ENCODE peak calls at places on chromosomes 3 and 15, in five cellular contexts. One of them, this sample, is unnamed.

GRCh38 chr3:141019244-141019643 is 31.9 kb upstream of the SPSB4 start:
- DNase-seq in thoracic aorta: no peak
- DNase-seq in HL-60: no peak
- DNase-seq in lung: no peak
- DNase-seq in CD8-positive, alpha-beta T cell: no peak
- DNase-seq in this sample: no peak

GRCh38 chr15:91889143-91889815 is 35.8 kb downstream of the SLCO3A1 start:
- DNase-seq in thoracic aorta: no peak
- DNase-seq in HL-60: no peak
- DNase-seq in lung: no peak
- DNase-seq in CD8-positive, alpha-beta T cell: no peak
- DNase-seq in this sample: no peak

GRCh38 chr3:142947799-142948575 is 15.5 kb downstream of the PAQR9 start:
- DNase-seq in thoracic aorta: no peak
- DNase-seq in HL-60: no peak
- DNase-seq in lung: no peak
- DNase-seq in CD8-positive, alpha-beta T cell: no peak
- DNase-seq in this sample: no peak

GRCh38 chr15:40829155-40829554 is 647 bp upstream of the PPP1R14D start:
- DNase-seq in thoracic aorta: no peak
- DNase-seq in HL-60: no peak
- DNase-seq in lung: no peak
- DNase-seq in CD8-positive, alpha-beta T cell: no peak
- DNase-seq in this sample: no peak

GRCh38 chr15:47185222-47185800 is 532.0 kb upstream of the SEMA6D start:
- DNase-seq in thoracic aorta: no peak
- DNase-seq in HL-60: no peak
- DNase-seq in lung: no peak
- DNase-seq in CD8-positive, alpha-beta T cell: no peak
- DNase-seq in this sample: no peak

GRCh38 chr3:178847170-178847569 is 224.4 kb downstream of the ZMAT3 start:
- DNase-seq in thoracic aorta: no peak
- DNase-seq in HL-60: no peak
- DNase-seq in lung: no peak
- DNase-seq in CD8-positive, alpha-beta T cell: no peak
- DNase-seq in this sample: no peak

GRCh38 chr3:165185707-165186327 is 10.4 kb downstream of the SLITRK3 start:
- DNase-seq in thoracic aorta: no peak
- DNase-seq in HL-60: peak; percentile 3
- DNase-seq in lung: no peak
- DNase-seq in CD8-positive, alpha-beta T cell: no peak
- DNase-seq in this sample: no peak

GRCh38 chr3:172074578-172074977 is 35.2 kb downstream of the FNDC3B start:
- DNase-seq in thoracic aorta: no peak
- DNase-seq in HL-60: peak; percentile 95
- DNase-seq in lung: no peak
- DNase-seq in CD8-positive, alpha-beta T cell: no peak
- DNase-seq in this sample: no peak

GRCh38 chr3:179801831-179802230 is 149.0 kb downstream of the USP13 start:
- DNase-seq in thoracic aorta: no peak
- DNase-seq in HL-60: no peak
- DNase-seq in lung: no peak
- DNase-seq in CD8-positive, alpha-beta T cell: no peak
- DNase-seq in this sample: no peak

GRCh38 chr3:35680866-35681650 is 41.7 kb downstream of the ARPP21 start:
- DNase-seq in thoracic aorta: no peak
- DNase-seq in HL-60: no peak
- DNase-seq in lung: no peak
- DNase-seq in CD8-positive, alpha-beta T cell: no peak
- DNase-seq in this sample: no peak
- H3K4me3 ChIP-seq in thoracic aorta: no peak overlapping the region
- H3K4me3 ChIP-seq in HL-60: no peak overlapping the region
- H3K4me3 ChIP-seq in lung: no peak overlapping the region
- H3K4me3 ChIP-seq in CD8-positive, alpha-beta T cell: no peak overlapping the region
- H3K4me3 ChIP-seq in this sample: no peak overlapping the region

DNA sequence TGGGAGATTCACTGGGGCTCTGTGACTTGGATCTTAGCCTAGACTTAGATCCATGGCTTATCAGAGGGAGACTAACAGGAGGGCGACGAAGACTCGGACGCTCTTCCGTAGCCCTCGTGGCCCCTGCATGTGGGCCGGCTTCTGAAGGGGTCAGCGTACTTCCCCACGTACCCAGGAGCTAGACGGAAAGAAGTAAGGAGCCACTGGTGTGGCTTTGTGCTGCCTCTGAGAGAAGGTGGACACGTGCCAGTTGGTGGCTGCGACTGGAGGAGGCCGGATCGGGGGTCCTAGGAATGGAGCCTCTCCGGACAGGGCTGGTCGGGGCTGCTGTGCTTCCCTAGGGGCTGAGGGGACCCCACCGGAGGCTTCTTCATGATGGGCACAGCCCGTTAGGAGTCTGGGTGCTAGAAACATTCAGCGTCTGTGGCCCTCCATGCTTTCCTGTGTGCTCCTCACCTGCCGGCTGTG is 1.0 kb downstream of the NRROS start:
- DNase-seq in thoracic aorta: no peak
- DNase-seq in HL-60: no peak
- DNase-seq in lung: no peak
- DNase-seq in CD8-positive, alpha-beta T cell: no peak
- DNase-seq in this sample: no peak
- H3K27ac ChIP-seq in thoracic aorta: no peak overlapping the region
- H3K27ac ChIP-seq in HL-60: peak overlapping the region; percentile 97
- H3K27ac ChIP-seq in lung: peak overlapping the region; percentile 78
- H3K27ac ChIP-seq in CD8-positive, alpha-beta T cell: peak overlapping the region; percentile 47
- H3K27ac ChIP-seq in this sample: no peak overlapping the region

GRCh38 chr15:61367953-61368352 is 138.9 kb upstream of the RORA start:
- DNase-seq in thoracic aorta: no peak
- DNase-seq in HL-60: no peak
- DNase-seq in lung: no peak
- DNase-seq in CD8-positive, alpha-beta T cell: no peak
- DNase-seq in this sample: no peak
- TF ChIP-seq CTCF in thoracic aorta: no peak
- TF ChIP-seq CTCF in HL-60: no peak
- TF ChIP-seq CTCF in lung: no peak
- TF ChIP-seq CTCF in CD8-positive, alpha-beta T cell: no peak
- TF ChIP-seq CTCF in this sample: peak; percentile 23

GRCh38 chr3:187748050-187748481 is 2.8 kb upstream of the BCL6 start:
- DNase-seq in thoracic aorta: peak; percentile 85
- DNase-seq in HL-60: peak; percentile 55
- DNase-seq in lung: peak; percentile 91
- DNase-seq in CD8-positive, alpha-beta T cell: peak; percentile 78
- DNase-seq in this sample: peak; percentile 66

GRCh38 chr3:187745201-187746058 is at the start of gene BCL6:
- DNase-seq in thoracic aorta: peak; percentile 79
- DNase-seq in HL-60: peak; percentile 93
- DNase-seq in lung: peak; percentile 92
- DNase-seq in CD8-positive, alpha-beta T cell: peak; percentile 71
- DNase-seq in this sample: peak; percentile 85

GRCh38 chr3:187747506-187747905 is 2.2 kb upstream of the BCL6 start:
- DNase-seq in thoracic aorta: no peak
- DNase-seq in HL-60: no peak
- DNase-seq in lung: no peak
- DNase-seq in CD8-positive, alpha-beta T cell: no peak
- DNase-seq in this sample: no peak

GRCh38 chr3:187746059-187746453 is 788 bp upstream of the BCL6 start:
- DNase-seq in thoracic aorta: no peak
- DNase-seq in HL-60: no peak
- DNase-seq in lung: no peak
- DNase-seq in CD8-positive, alpha-beta T cell: no peak
- DNase-seq in this sample: no peak

DNA sequence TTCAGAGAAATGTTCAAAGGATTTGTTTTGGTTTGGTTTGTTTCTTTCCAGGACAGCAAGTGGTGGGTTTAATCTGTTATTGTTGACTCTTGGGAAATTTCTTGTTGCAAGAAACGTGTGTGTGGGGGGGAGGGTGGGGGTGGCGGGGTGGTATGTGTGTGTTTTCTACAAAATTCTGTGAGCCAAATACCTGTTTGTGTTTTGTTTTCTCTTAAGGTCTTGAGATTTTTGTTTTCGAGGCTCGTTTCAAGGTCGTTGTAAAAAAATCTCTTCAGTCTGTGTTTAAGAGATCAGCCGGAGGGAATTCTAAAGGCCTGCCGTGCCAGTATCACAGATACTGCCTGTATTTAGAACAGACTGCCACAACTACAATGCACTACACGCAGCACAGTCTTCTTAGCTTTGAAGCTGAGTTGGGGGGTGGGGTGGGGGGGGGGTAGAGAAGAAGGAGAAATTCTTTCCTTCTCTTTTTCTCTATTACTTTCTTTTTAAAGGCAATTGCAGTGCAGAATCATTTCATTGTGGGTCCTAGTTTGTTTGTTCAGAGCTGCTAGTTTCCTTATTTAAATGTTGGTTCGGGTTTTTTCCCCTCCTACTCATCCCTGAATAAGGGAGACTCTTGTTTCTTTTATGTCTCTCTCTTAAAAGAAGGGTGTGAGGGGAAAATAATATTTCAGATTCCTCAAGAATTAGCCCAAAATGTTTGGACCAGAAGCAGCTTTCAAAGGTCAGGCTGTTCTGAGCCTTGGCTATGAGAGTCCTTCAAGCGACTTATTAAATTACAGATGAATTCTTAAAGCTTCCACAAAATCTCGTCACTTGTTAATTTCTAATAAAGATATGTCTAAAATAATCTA is 1.4 kb upstream of the BCL6 start:
- DNase-seq in thoracic aorta: no peak
- DNase-seq in HL-60: no peak
- DNase-seq in lung: no peak
- DNase-seq in CD8-positive, alpha-beta T cell: no peak
- DNase-seq in this sample: no peak
- H3K4me3 ChIP-seq in thoracic aorta: peak overlapping the region; percentile 92
- H3K4me3 ChIP-seq in HL-60: no peak overlapping the region
- H3K4me3 ChIP-seq in lung: no peak overlapping the region
- H3K4me3 ChIP-seq in CD8-positive, alpha-beta T cell: peak overlapping the region; percentile 89
- H3K4me3 ChIP-seq in this sample: peak overlapping the region; percentile 48

GRCh38 chr3:128382221-128382807 is 84.4 kb downstream of the DNAJB8 start:
- DNase-seq in thoracic aorta: no peak
- DNase-seq in HL-60: no peak
- DNase-seq in lung: no peak
- DNase-seq in CD8-positive, alpha-beta T cell: no peak
- DNase-seq in this sample: no peak
- H3K27ac ChIP-seq in thoracic aorta: peak overlapping the region; percentile 69
- H3K27ac ChIP-seq in HL-60: no peak overlapping the region
- H3K27ac ChIP-seq in lung: no peak overlapping the region
- H3K27ac ChIP-seq in CD8-positive, alpha-beta T cell: no peak overlapping the region
- H3K27ac ChIP-seq in this sample: no peak overlapping the region

DNA sequence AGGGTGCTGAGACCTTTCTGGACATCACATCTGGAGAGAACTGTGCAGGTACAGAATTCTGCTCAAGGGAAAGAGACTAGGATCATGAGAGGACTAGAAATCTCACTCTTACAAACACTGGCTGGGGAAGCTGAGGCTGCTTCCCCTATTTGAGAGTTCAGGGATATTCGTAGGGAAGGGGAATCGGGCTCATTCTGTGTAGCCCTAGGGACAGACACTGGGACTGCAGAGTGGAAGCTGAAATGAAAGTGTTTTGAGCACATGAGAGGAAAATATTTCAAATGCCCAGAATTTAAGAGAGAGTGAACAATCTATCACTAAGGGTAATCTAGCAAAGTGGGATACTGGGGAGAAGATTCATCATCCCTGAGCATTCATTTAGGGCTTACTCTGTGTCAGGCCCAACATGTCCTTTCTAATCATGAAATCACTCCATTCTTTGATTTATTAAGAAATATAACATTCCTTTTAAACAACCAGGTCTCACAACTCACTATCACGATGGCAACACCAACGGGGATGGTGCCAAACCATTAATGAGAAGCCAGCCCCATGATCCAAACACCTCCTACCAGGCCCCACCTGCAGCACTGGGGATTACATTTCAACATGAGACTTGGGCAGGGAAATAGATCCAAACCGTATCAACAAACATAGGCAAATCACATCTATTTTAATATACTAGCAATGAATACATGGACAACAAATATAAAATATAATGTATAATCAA is 63.0 kb downstream of the CPN2 start:
- DNase-seq in thoracic aorta: no peak
- DNase-seq in HL-60: no peak
- DNase-seq in lung: no peak
- DNase-seq in CD8-positive, alpha-beta T cell: no peak
- DNase-seq in this sample: no peak
- TF ChIP-seq CTCF in thoracic aorta: no peak
- TF ChIP-seq CTCF in HL-60: no peak
- TF ChIP-seq CTCF in lung: no peak
- TF ChIP-seq CTCF in CD8-positive, alpha-beta T cell: no peak
- TF ChIP-seq CTCF in this sample: no peak

DNA sequence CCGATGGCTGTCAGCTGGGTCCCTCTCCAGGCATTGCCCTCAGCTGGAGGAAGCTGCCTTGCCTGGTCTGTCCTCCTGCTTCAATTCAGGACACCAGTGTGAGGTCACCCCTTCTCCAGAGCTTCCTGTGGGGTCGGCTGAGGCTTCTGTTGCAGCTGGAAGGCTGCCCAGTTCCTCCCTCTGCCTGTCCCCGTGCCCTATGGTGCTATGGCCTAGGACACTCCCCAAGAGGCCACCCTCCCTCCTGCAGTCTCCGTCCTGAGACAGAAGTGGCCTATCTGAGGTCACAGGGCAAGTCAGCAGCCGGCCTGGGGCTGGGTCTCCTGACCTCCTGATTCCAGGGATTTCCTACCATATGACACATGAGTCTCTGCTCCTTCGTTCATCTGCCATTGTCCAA is 57.9 kb downstream of the RASGRF1 start:
- DNase-seq in thoracic aorta: no peak
- DNase-seq in HL-60: no peak
- DNase-seq in lung: no peak
- DNase-seq in CD8-positive, alpha-beta T cell: no peak
- DNase-seq in this sample: no peak
- H3K4me3 ChIP-seq in thoracic aorta: no peak overlapping the region
- H3K4me3 ChIP-seq in HL-60: no peak overlapping the region
- H3K4me3 ChIP-seq in lung: no peak overlapping the region
- H3K4me3 ChIP-seq in CD8-positive, alpha-beta T cell: no peak overlapping the region
- H3K4me3 ChIP-seq in this sample: no peak overlapping the region

GRCh38 chr3:127831723-127832172 is 9.4 kb upstream of the MGLL start:
- DNase-seq in thoracic aorta: no peak
- DNase-seq in HL-60: no peak
- DNase-seq in lung: peak; percentile 74
- DNase-seq in CD8-positive, alpha-beta T cell: no peak
- DNase-seq in this sample: no peak
- H3K27ac ChIP-seq in thoracic aorta: no peak overlapping the region
- H3K27ac ChIP-seq in HL-60: no peak overlapping the region
- H3K27ac ChIP-seq in lung: no peak overlapping the region
- H3K27ac ChIP-seq in CD8-positive, alpha-beta T cell: no peak overlapping the region
- H3K27ac ChIP-seq in this sample: no peak overlapping the region

DNA sequence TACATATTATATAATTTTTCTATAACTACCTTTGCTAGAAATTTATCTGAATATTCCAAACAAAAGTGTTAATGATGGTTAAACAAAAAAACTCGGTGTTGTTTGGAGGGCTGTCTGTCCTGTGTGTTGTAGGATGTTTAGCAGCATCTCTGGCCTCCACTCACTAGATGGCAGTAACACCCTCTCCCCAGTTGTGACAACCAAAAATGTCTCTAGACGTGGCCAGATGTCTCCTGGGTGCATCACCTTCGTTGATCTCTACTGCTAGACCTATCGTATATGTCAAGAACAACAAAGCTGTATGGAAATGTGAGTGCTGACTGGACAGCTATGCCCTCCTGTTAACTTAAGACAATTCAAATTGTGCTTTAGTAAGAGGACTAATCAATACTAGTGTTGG is 14.1 kb downstream of the ANKRD34C start:
- DNase-seq in thoracic aorta: no peak
- DNase-seq in HL-60: no peak
- DNase-seq in lung: no peak
- DNase-seq in CD8-positive, alpha-beta T cell: no peak
- DNase-seq in this sample: no peak
- TF ChIP-seq CTCF in thoracic aorta: no peak
- TF ChIP-seq CTCF in HL-60: no peak
- TF ChIP-seq CTCF in lung: no peak
- TF ChIP-seq CTCF in CD8-positive, alpha-beta T cell: no peak
- TF ChIP-seq CTCF in this sample: peak; percentile 50